ENCODE peak calls at places on chromosomes 13 and 19, in eight cellular contexts. S is Calu3; F is T-cell; K is thoracic aorta; T is HTR-8/SVneo; E is choroid plexus epithelial cell; N is stimulated activated CD4-positive, alpha-beta T cell treated with anti-CD3 and anti-CD28 coated beads, Interleukin-2, amount 100 ng/mL, for 48 hours; P is kidney glomerular epithelial cell. W is an unnamed sample.

GRCh38 chr19:14127176-14127575 is 9.2 kb downstream of the ASF1B start:
- DNase-seq in S (no peak), F (no peak), K (no peak), T (no peak), E (no peak), N (no peak), P (no peak), W (no peak)

GRCh38 chr13:107977175-107977574 is 238.2 kb downstream of the LIG4 start:
- DNase-seq in S (no peak), F (no peak), K (no peak), T (no peak), E (no peak), N (no peak), P (no peak), W (no peak)

GRCh38 chr19:14570864-14571527 is 870 bp downstream of the NDUFB7 start:
- DNase-seq in S (no peak), F (no peak), K (no peak), T (no peak), E (no peak), N (no peak), P (no peak), W (no peak)

GRCh38 chr19:45213031-45213430 is 32.2 kb downstream of the EXOC3L2 start:
- DNase-seq in S (no peak), F (no peak), K (no peak), T (no peak), E (no peak), N (no peak), P (no peak), W (no peak)

GRCh38 chr19:4692275-4693077 is 22.3 kb upstream of the MYDGF start:
- DNase-seq in S (no peak), F (no peak), K (no peak), T (no peak), E (no peak), N (no peak), P (no peak), W (no peak)

GRCh38 chr19:38037151-38037611 is 130.2 kb downstream of the SIPA1L3 start:
- DNase-seq in S (no peak), F (no peak), K (no peak), T (no peak), E (no peak), N (no peak), P (no peak), W (no peak)

GRCh38 chr19:13037161-13037560 is 41.9 kb downstream of the NFIX start:
- DNase-seq in S (no peak), F (no peak), K (no peak), T (peak), E (peak), N (no peak), P (peak), W (peak)

GRCh38 chr13:110942248-110942981 is 27.5 kb upstream of the ANKRD10 start:
- DNase-seq in S (no peak), F (no peak), K (no peak), T (no peak), E (peak), N (peak), P (peak), W (no peak)

GRCh38 chr13:26558074-26558805 is 757 bp downstream of the WASF3 start:
- DNase-seq in S (peak), F (no peak), K (no peak), T (no peak), E (peak), N (no peak), P (peak), W (no peak)